ENCODE peak calls at places on chromosomes 7 and 10, in nine cellular contexts. One of them, this sample, is unnamed.

GRCh38 chr10:106401161-106401560 is 763.3 kb downstream of the SORCS1 start:
- DNase-seq in NCI-H460: no peak
- DNase-seq in mammary epithelial cell: peak
- DNase-seq in NAMALWA: peak
- DNase-seq in adrenal gland: no peak
- DNase-seq in Right ventricle myocardium inferior: no peak
- DNase-seq in iPS-NIHi11: no peak
- DNase-seq in GM20000: no peak
- DNase-seq in NCI-H1105: no peak
- DNase-seq in this sample: no peak

GRCh38 chr7:115548756-115549155 is 481.8 kb downstream of the TFEC start:
- DNase-seq in NCI-H460: no peak
- DNase-seq in mammary epithelial cell: no peak
- DNase-seq in NAMALWA: no peak
- DNase-seq in adrenal gland: no peak
- DNase-seq in Right ventricle myocardium inferior: no peak
- DNase-seq in iPS-NIHi11: no peak
- DNase-seq in GM20000: no peak
- DNase-seq in NCI-H1105: no peak
- DNase-seq in this sample: no peak

GRCh38 chr10:38038107-38038931 is 27.8 kb downstream of the ZNF33A start:
- DNase-seq in NCI-H460: no peak
- DNase-seq in mammary epithelial cell: no peak
- DNase-seq in NAMALWA: peak
- DNase-seq in adrenal gland: no peak
- DNase-seq in Right ventricle myocardium inferior: no peak
- DNase-seq in iPS-NIHi11: no peak
- DNase-seq in GM20000: peak
- DNase-seq in NCI-H1105: no peak
- DNase-seq in this sample: no peak

GRCh38 chr7:151233111-151233701 is 923 bp downstream of the CHPF2 start:
- DNase-seq in NCI-H460: peak
- DNase-seq in mammary epithelial cell: peak
- DNase-seq in NAMALWA: peak
- DNase-seq in adrenal gland: peak
- DNase-seq in Right ventricle myocardium inferior: no peak
- DNase-seq in iPS-NIHi11: peak
- DNase-seq in GM20000: peak
- DNase-seq in NCI-H1105: no peak
- DNase-seq in this sample: peak

GRCh38 chr10:103080891-103081581 is 112.0 kb downstream of the NT5C2 start:
- DNase-seq in NCI-H460: no peak
- DNase-seq in mammary epithelial cell: peak
- DNase-seq in NAMALWA: no peak
- DNase-seq in adrenal gland: no peak
- DNase-seq in Right ventricle myocardium inferior: no peak
- DNase-seq in iPS-NIHi11: no peak
- DNase-seq in GM20000: no peak
- DNase-seq in NCI-H1105: no peak
- DNase-seq in this sample: peak

GRCh38 chr7:1494866-1495563 is 9.2 kb downstream of the INTS1 start:
- DNase-seq in NCI-H460: no peak
- DNase-seq in mammary epithelial cell: no peak
- DNase-seq in NAMALWA: no peak
- DNase-seq in adrenal gland: no peak
- DNase-seq in Right ventricle myocardium inferior: no peak
- DNase-seq in iPS-NIHi11: peak
- DNase-seq in GM20000: no peak
- DNase-seq in NCI-H1105: no peak
- DNase-seq in this sample: no peak

GRCh38 chr10:24642921-24643678 is 80.6 kb downstream of the ARHGAP21 start:
- DNase-seq in NCI-H460: peak
- DNase-seq in mammary epithelial cell: peak
- DNase-seq in NAMALWA: peak
- DNase-seq in adrenal gland: no peak
- DNase-seq in Right ventricle myocardium inferior: no peak
- DNase-seq in iPS-NIHi11: peak
- DNase-seq in GM20000: peak
- DNase-seq in NCI-H1105: peak
- DNase-seq in this sample: peak

GRCh38 chr7:42914009-42914725 is 2.3 kb upstream of the C7orf25 start:
- DNase-seq in NCI-H460: no peak
- DNase-seq in mammary epithelial cell: no peak
- DNase-seq in NAMALWA: no peak
- DNase-seq in adrenal gland: no peak
- DNase-seq in Right ventricle myocardium inferior: no peak
- DNase-seq in iPS-NIHi11: no peak
- DNase-seq in GM20000: no peak
- DNase-seq in NCI-H1105: no peak
- DNase-seq in this sample: peak

GRCh38 chr10:106360870-106361269 is 803.6 kb downstream of the SORCS1 start:
- DNase-seq in NCI-H460: peak
- DNase-seq in mammary epithelial cell: peak
- DNase-seq in NAMALWA: no peak
- DNase-seq in adrenal gland: no peak
- DNase-seq in Right ventricle myocardium inferior: no peak
- DNase-seq in iPS-NIHi11: no peak
- DNase-seq in GM20000: no peak
- DNase-seq in NCI-H1105: no peak
- DNase-seq in this sample: peak

GRCh38 chr10:60827791-60828488 is 49.7 kb downstream of the CDK1 start:
- DNase-seq in NCI-H460: no peak
- DNase-seq in mammary epithelial cell: peak
- DNase-seq in NAMALWA: no peak
- DNase-seq in adrenal gland: no peak
- DNase-seq in Right ventricle myocardium inferior: no peak
- DNase-seq in iPS-NIHi11: peak
- DNase-seq in GM20000: no peak
- DNase-seq in NCI-H1105: no peak
- DNase-seq in this sample: peak

GRCh38 chr10:72259491-72260214 is 14.1 kb upstream of the DDIT4 start:
- DNase-seq in NCI-H460: peak
- DNase-seq in mammary epithelial cell: no peak
- DNase-seq in NAMALWA: peak
- DNase-seq in adrenal gland: no peak
- DNase-seq in Right ventricle myocardium inferior: no peak
- DNase-seq in iPS-NIHi11: no peak
- DNase-seq in GM20000: peak
- DNase-seq in NCI-H1105: no peak
- DNase-seq in this sample: peak

GRCh38 chr10:43692051-43692825 is 43.6 kb upstream of the ZNF32 start:
- DNase-seq in NCI-H460: no peak
- DNase-seq in mammary epithelial cell: no peak
- DNase-seq in NAMALWA: no peak
- DNase-seq in adrenal gland: no peak
- DNase-seq in Right ventricle myocardium inferior: no peak
- DNase-seq in iPS-NIHi11: no peak
- DNase-seq in GM20000: no peak
- DNase-seq in NCI-H1105: no peak
- DNase-seq in this sample: peak

GRCh38 chr7:117014673-117015133 is 61.4 kb downstream of the ST7 start:
- DNase-seq in NCI-H460: peak
- DNase-seq in mammary epithelial cell: peak
- DNase-seq in NAMALWA: peak
- DNase-seq in adrenal gland: peak
- DNase-seq in Right ventricle myocardium inferior: peak
- DNase-seq in iPS-NIHi11: peak
- DNase-seq in GM20000: peak
- DNase-seq in NCI-H1105: no peak
- DNase-seq in this sample: peak

GRCh38 chr7:155789001-155789725 is 23.1 kb downstream of the SHH start:
- DNase-seq in NCI-H460: no peak
- DNase-seq in mammary epithelial cell: peak
- DNase-seq in NAMALWA: no peak
- DNase-seq in adrenal gland: no peak
- DNase-seq in Right ventricle myocardium inferior: no peak
- DNase-seq in iPS-NIHi11: no peak
- DNase-seq in GM20000: peak
- DNase-seq in NCI-H1105: no peak
- DNase-seq in this sample: no peak

GRCh38 chr7:150406565-150407421 is 27.7 kb downstream of the ZNF775 start:
- DNase-seq in NCI-H460: no peak
- DNase-seq in mammary epithelial cell: no peak
- DNase-seq in NAMALWA: peak
- DNase-seq in adrenal gland: peak
- DNase-seq in Right ventricle myocardium inferior: peak
- DNase-seq in iPS-NIHi11: no peak
- DNase-seq in GM20000: peak
- DNase-seq in NCI-H1105: no peak
- DNase-seq in this sample: no peak

This sample was measured in AG20443.